ENCODE peak calls at places on chromosomes 5 and 9, in seven cellular contexts. One of them, this sample, is unnamed.

GRCh38 chr5:109035470-109035869 is 287.8 kb downstream of the FER start:
- DNase-seq in GM12891: no peak
- DNase-seq in H1: no peak
- DNase-seq in K562: no peak
- DNase-seq in GM12878: no peak
- DNase-seq in SK-N-SH: no peak
- DNase-seq in HepG2: no peak
- DNase-seq in this sample: no peak

GRCh38 chr9:21836437-21837161 is 34.2 kb downstream of the MTAP start:
- DNase-seq in GM12891: no peak
- DNase-seq in H1: no peak
- DNase-seq in K562: no peak
- DNase-seq in GM12878: no peak
- DNase-seq in SK-N-SH: no peak
- DNase-seq in HepG2: peak
- DNase-seq in this sample: no peak

GRCh38 chr5:96629774-96630173 is 32.4 kb upstream of the CAST start:
- DNase-seq in GM12891: no peak
- DNase-seq in H1: no peak
- DNase-seq in K562: no peak
- DNase-seq in GM12878: no peak
- DNase-seq in SK-N-SH: no peak
- DNase-seq in HepG2: peak
- DNase-seq in this sample: no peak

GRCh38 chr5:41009228-41009627 is 61.9 kb downstream of the MROH2B start:
- DNase-seq in GM12891: no peak
- DNase-seq in H1: no peak
- DNase-seq in K562: no peak
- DNase-seq in GM12878: no peak
- DNase-seq in SK-N-SH: peak
- DNase-seq in HepG2: peak
- DNase-seq in this sample: no peak

GRCh38 chr9:82127993-82128710 is 139.6 kb downstream of the SPATA31D1 start:
- DNase-seq in GM12891: peak
- DNase-seq in H1: no peak
- DNase-seq in K562: no peak
- DNase-seq in GM12878: no peak
- DNase-seq in SK-N-SH: no peak
- DNase-seq in HepG2: no peak
- DNase-seq in this sample: no peak

GRCh38 chr9:12698293-12698692 is 5.1 kb downstream of the TYRP1 start:
- DNase-seq in GM12891: no peak
- DNase-seq in H1: no peak
- DNase-seq in K562: no peak
- DNase-seq in GM12878: no peak
- DNase-seq in SK-N-SH: no peak
- DNase-seq in HepG2: no peak
- DNase-seq in this sample: no peak

GRCh38 chr5:37789991-37790390 is 49.9 kb downstream of the GDNF start:
- DNase-seq in GM12891: no peak
- DNase-seq in H1: no peak
- DNase-seq in K562: no peak
- DNase-seq in GM12878: no peak
- DNase-seq in SK-N-SH: no peak
- DNase-seq in HepG2: no peak
- DNase-seq in this sample: no peak

GRCh38 chr9:124309665-124310064 is 51.9 kb downstream of the NEK6 start:
- DNase-seq in GM12891: no peak
- DNase-seq in H1: no peak
- DNase-seq in K562: no peak
- DNase-seq in GM12878: no peak
- DNase-seq in SK-N-SH: no peak
- DNase-seq in HepG2: peak
- DNase-seq in this sample: no peak

GRCh38 chr9:21681641-21682040 is 120.8 kb upstream of the MTAP start:
- DNase-seq in GM12891: no peak
- DNase-seq in H1: no peak
- DNase-seq in K562: no peak
- DNase-seq in GM12878: no peak
- DNase-seq in SK-N-SH: no peak
- DNase-seq in HepG2: no peak
- DNase-seq in this sample: no peak

GRCh38 chr9:2802494-2802921 is 41.4 kb downstream of the PUM3 start:
- DNase-seq in GM12891: no peak
- DNase-seq in H1: no peak
- DNase-seq in K562: no peak
- DNase-seq in GM12878: no peak
- DNase-seq in SK-N-SH: no peak
- DNase-seq in HepG2: peak
- DNase-seq in this sample: no peak

GRCh38 chr5:50694027-50694590 is 27.7 kb downstream of the PARP8 start:
- DNase-seq in GM12891: no peak
- DNase-seq in H1: no peak
- DNase-seq in K562: no peak
- DNase-seq in GM12878: no peak
- DNase-seq in SK-N-SH: no peak
- DNase-seq in HepG2: no peak
- DNase-seq in this sample: no peak

GRCh38 chr9:106726070-106726815 is 136.7 kb upstream of the ZNF462 start:
- DNase-seq in GM12891: no peak
- DNase-seq in H1: no peak
- DNase-seq in K562: no peak
- DNase-seq in GM12878: no peak
- DNase-seq in SK-N-SH: no peak
- DNase-seq in HepG2: no peak
- DNase-seq in this sample: no peak

GRCh38 chr9:80285325-80285724 is 713.6 kb downstream of the TLE4 start:
- DNase-seq in GM12891: no peak
- DNase-seq in H1: no peak
- DNase-seq in K562: no peak
- DNase-seq in GM12878: no peak
- DNase-seq in SK-N-SH: peak
- DNase-seq in HepG2: no peak
- DNase-seq in this sample: no peak

GRCh38 chr9:138053321-138053868 is 175.8 kb downstream of the CACNA1B start:
- DNase-seq in GM12891: no peak
- DNase-seq in H1: peak
- DNase-seq in K562: peak
- DNase-seq in GM12878: no peak
- DNase-seq in SK-N-SH: peak
- DNase-seq in HepG2: no peak
- DNase-seq in this sample: no peak

GRCh38 chr9:84229186-84229585 is 111.4 kb downstream of the SLC28A3 start:
- DNase-seq in GM12891: no peak
- DNase-seq in H1: no peak
- DNase-seq in K562: no peak
- DNase-seq in GM12878: no peak
- DNase-seq in SK-N-SH: no peak
- DNase-seq in HepG2: no peak
- DNase-seq in this sample: no peak

GRCh38 chr9:128685636-128686489 is 3.2 kb upstream of the SET start:
- DNase-seq in GM12891: no peak
- DNase-seq in H1: no peak
- DNase-seq in K562: no peak
- DNase-seq in GM12878: no peak
- DNase-seq in SK-N-SH: no peak
- DNase-seq in HepG2: no peak
- DNase-seq in this sample: no peak

GRCh38 chr9:99748690-99749089 is 73.0 kb upstream of the NR4A3 start:
- DNase-seq in GM12891: no peak
- DNase-seq in H1: no peak
- DNase-seq in K562: no peak
- DNase-seq in GM12878: no peak
- DNase-seq in SK-N-SH: no peak
- DNase-seq in HepG2: no peak
- DNase-seq in this sample: no peak

GRCh38 chr9:99748251-99748650 is 73.4 kb upstream of the NR4A3 start:
- DNase-seq in GM12891: no peak
- DNase-seq in H1: no peak
- DNase-seq in K562: no peak
- DNase-seq in GM12878: no peak
- DNase-seq in SK-N-SH: no peak
- DNase-seq in HepG2: no peak
- DNase-seq in this sample: no peak

GRCh38 chr9:99749641-99750040 is 72.0 kb upstream of the NR4A3 start:
- DNase-seq in GM12891: no peak
- DNase-seq in H1: no peak
- DNase-seq in K562: no peak
- DNase-seq in GM12878: no peak
- DNase-seq in SK-N-SH: no peak
- DNase-seq in HepG2: no peak
- DNase-seq in this sample: no peak

GRCh38 chr9:99753436-99753835 is 68.2 kb upstream of the NR4A3 start:
- DNase-seq in GM12891: no peak
- DNase-seq in H1: no peak
- DNase-seq in K562: no peak
- DNase-seq in GM12878: no peak
- DNase-seq in SK-N-SH: no peak
- DNase-seq in HepG2: no peak
- DNase-seq in this sample: no peak

GRCh38 chr9:99752710-99753109 is 69.0 kb upstream of the NR4A3 start:
- DNase-seq in GM12891: no peak
- DNase-seq in H1: no peak
- DNase-seq in K562: no peak
- DNase-seq in GM12878: no peak
- DNase-seq in SK-N-SH: no peak
- DNase-seq in HepG2: no peak
- DNase-seq in this sample: no peak
- TF ChIP-seq TAF1 in GM12891: no peak
- TF ChIP-seq TAF1 in H1: no peak
- TF ChIP-seq TAF1 in K562: no peak
- TF ChIP-seq TAF1 in GM12878: no peak
- TF ChIP-seq TAF1 in SK-N-SH: no peak
- TF ChIP-seq TAF1 in HepG2: no peak
- TF ChIP-seq TAF1 in this sample: no peak

GRCh38 chr9:111914749-111915424 is 18.3 kb downstream of the UGCG start:
- DNase-seq in GM12891: no peak
- DNase-seq in H1: no peak
- DNase-seq in K562: no peak
- DNase-seq in GM12878: no peak
- DNase-seq in SK-N-SH: peak
- DNase-seq in HepG2: no peak
- DNase-seq in this sample: no peak

GRCh38 chr9:111915425-111915758 is 18.8 kb downstream of the UGCG start:
- DNase-seq in GM12891: no peak
- DNase-seq in H1: no peak
- DNase-seq in K562: no peak
- DNase-seq in GM12878: no peak
- DNase-seq in SK-N-SH: no peak
- DNase-seq in HepG2: no peak
- DNase-seq in this sample: no peak

GRCh38 chr9:111916234-111916645 is 19.6 kb downstream of the UGCG start:
- DNase-seq in GM12891: no peak
- DNase-seq in H1: no peak
- DNase-seq in K562: no peak
- DNase-seq in GM12878: no peak
- DNase-seq in SK-N-SH: no peak
- DNase-seq in HepG2: no peak
- DNase-seq in this sample: no peak

GRCh38 chr9:111917980-111918379 is 21.4 kb downstream of the UGCG start:
- DNase-seq in GM12891: no peak
- DNase-seq in H1: no peak
- DNase-seq in K562: no peak
- DNase-seq in GM12878: no peak
- DNase-seq in SK-N-SH: no peak
- DNase-seq in HepG2: no peak
- DNase-seq in this sample: no peak

GRCh38 chr9:111917201-111917600 is 20.6 kb downstream of the UGCG start:
- DNase-seq in GM12891: no peak
- DNase-seq in H1: no peak
- DNase-seq in K562: no peak
- DNase-seq in GM12878: no peak
- DNase-seq in SK-N-SH: no peak
- DNase-seq in HepG2: peak
- DNase-seq in this sample: no peak
- TF ChIP-seq TAF1 in GM12891: no peak
- TF ChIP-seq TAF1 in H1: no peak
- TF ChIP-seq TAF1 in K562: no peak
- TF ChIP-seq TAF1 in GM12878: no peak
- TF ChIP-seq TAF1 in SK-N-SH: no peak
- TF ChIP-seq TAF1 in HepG2: no peak
- TF ChIP-seq TAF1 in this sample: no peak

GRCh38 chr9:113589890-113590289 is 126.4 kb downstream of the RGS3 start:
- DNase-seq in GM12891: no peak
- DNase-seq in H1: no peak
- DNase-seq in K562: no peak
- DNase-seq in GM12878: no peak
- DNase-seq in SK-N-SH: no peak
- DNase-seq in HepG2: peak
- DNase-seq in this sample: no peak
- TF ChIP-seq TAF1 in GM12891: no peak
- TF ChIP-seq TAF1 in H1: no peak
- TF ChIP-seq TAF1 in K562: no peak
- TF ChIP-seq TAF1 in GM12878: no peak
- TF ChIP-seq TAF1 in SK-N-SH: no peak
- TF ChIP-seq TAF1 in HepG2: no peak
- TF ChIP-seq TAF1 in this sample: no peak

GRCh38 chr5:270340-270739 is 1.1 kb upstream of the PDCD6 start:
- DNase-seq in GM12891: no peak
- DNase-seq in H1: no peak
- DNase-seq in K562: no peak
- DNase-seq in GM12878: no peak
- DNase-seq in SK-N-SH: no peak
- DNase-seq in HepG2: no peak
- DNase-seq in this sample: no peak
- TF ChIP-seq TAF1 in GM12891: no peak
- TF ChIP-seq TAF1 in H1: no peak
- TF ChIP-seq TAF1 in K562: no peak
- TF ChIP-seq TAF1 in GM12878: no peak
- TF ChIP-seq TAF1 in SK-N-SH: no peak
- TF ChIP-seq TAF1 in HepG2: no peak
- TF ChIP-seq TAF1 in this sample: no peak

DNA sequence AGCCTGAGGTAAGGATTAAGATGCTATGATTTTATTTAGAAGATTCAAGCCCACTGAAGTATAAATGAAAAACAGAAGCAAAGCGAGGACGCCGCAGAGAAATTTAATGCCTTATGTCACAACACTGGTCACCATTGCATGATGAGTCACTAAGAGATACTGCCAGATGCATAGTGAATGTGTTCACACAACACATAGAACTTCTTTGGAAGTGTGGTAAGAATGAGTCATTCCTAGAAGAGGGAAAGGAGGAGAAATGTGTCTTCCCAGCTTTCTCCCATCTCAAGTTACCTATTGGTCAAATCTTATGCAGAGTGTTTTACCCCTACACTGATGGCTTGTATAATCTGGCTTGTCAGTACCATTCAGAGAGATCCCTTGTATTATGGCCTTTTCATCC is 465.3 kb upstream of the ARRDC3 start:
- DNase-seq in GM12891: no peak
- DNase-seq in H1: no peak
- DNase-seq in K562: no peak
- DNase-seq in GM12878: no peak
- DNase-seq in SK-N-SH: no peak
- DNase-seq in HepG2: peak
- DNase-seq in this sample: no peak
- TF ChIP-seq TAF1 in GM12891: no peak
- TF ChIP-seq TAF1 in H1: no peak
- TF ChIP-seq TAF1 in K562: no peak
- TF ChIP-seq TAF1 in GM12878: no peak
- TF ChIP-seq TAF1 in SK-N-SH: peak
- TF ChIP-seq TAF1 in HepG2: no peak
- TF ChIP-seq TAF1 in this sample: no peak

This sample was measured in GM12892.